ENCODE peak calls at places on chromosomes 6 and 20, in nine cellular contexts. U, T, E, D, A, W, P, Y and Z are unnamed samples.

GRCh38 chr20:39259808-39260207 is 297.7 kb downstream of the DHX35 start:
- DNase-seq in W (no peak), Y (no peak), E (no peak), P (no peak), A (no peak), D (no peak), U (no peak), T (no peak), Z (no peak)

GRCh38 chr6:3650959-3651697 is 100.4 kb downstream of the PXDC1 start:
- DNase-seq in A (no peak), U (no peak), T (no peak), E (no peak), P (no peak), Y (no peak), D (no peak), W (no peak), Z (no peak)

GRCh38 chr6:160146454-160147145 is 25.0 kb downstream of the SLC22A1 start:
- DNase-seq in T (no peak), Y (no peak), P (no peak), A (no peak), E (no peak), U (no peak), D (no peak), W (no peak), Z (no peak)

GRCh38 chr20:32505723-32506473 is 79.2 kb downstream of the NOL4L start:
- DNase-seq in Y (no peak), P (no peak), A (no peak), U (no peak), T (no peak), W (no peak), D (no peak), E (no peak), Z (no peak)

GRCh38 chr20:17617212-17617867 is 47.5 kb downstream of the DSTN start:
- DNase-seq in D (no peak), W (peak; percentile 76), E (no peak), Y (peak; percentile 46), P (peak; percentile 89), T (peak; percentile 78), A (no peak), U (peak; percentile 45), Z (peak; percentile 51)

GRCh38 chr6:13427346-13427745 is 60.1 kb downstream of the GFOD1 start:
- DNase-seq in U (no peak), P (no peak), A (no peak), Y (no peak), W (no peak), D (no peak), T (no peak), E (no peak), Z (no peak)

GRCh38 chr6:57262901-57263694 is 41.0 kb upstream of the RAB23 start:
- DNase-seq in E (no peak), T (no peak), D (peak; percentile 98), W (peak; percentile 65), U (peak; percentile 97), P (peak; percentile 78), Y (no peak), A (peak; percentile 84), Z (no peak)

GRCh38 chr20:3235661-3236324 is 3.2 kb downstream of the SLC4A11 start:
- DNase-seq in U (peak; percentile 36), A (no peak), Y (no peak), P (no peak), D (no peak), W (no peak), T (no peak), E (no peak), Z (peak; percentile 86)

GRCh38 chr20:45833030-45833882 is at the start of gene SNX21:
- DNase-seq in P (peak; percentile 96), U (peak; percentile 96), W (peak; percentile 89), T (peak; percentile 93), D (peak; percentile 92), A (peak; percentile 83), E (peak; percentile 84), Y (peak; percentile 81), Z (peak; percentile 83)

GRCh38 chr6:6696867-6697531 is 108.5 kb downstream of the LY86 start:
- DNase-seq in U (peak; percentile 78), Y (peak; percentile 87), A (no peak), W (no peak), P (no peak), E (no peak), T (peak; percentile 86), D (peak; percentile 72), Z (peak; percentile 82)

GRCh38 chr6:159655409-159655988 is 37.5 kb downstream of the SOD2 start:
- DNase-seq in U (no peak), A (no peak), E (no peak), Y (no peak), P (no peak), T (no peak), W (no peak), D (no peak), Z (no peak)

GRCh38 chr20:57043669-57044268 is 222.7 kb downstream of the BMP7 start:
- DNase-seq in W (no peak), E (no peak), D (no peak), Y (no peak), A (no peak), U (no peak), P (no peak), T (no peak), Z (no peak)

GRCh38 chr20:23295934-23296333 is 54.7 kb upstream of the NXT1 start:
- DNase-seq in A (no peak), P (no peak), Y (no peak), D (no peak), T (no peak), E (no peak), U (no peak), W (no peak), Z (no peak)

GRCh38 chr20:47274449-47275108 is 81.9 kb downstream of the ZMYND8 start:
- DNase-seq in Y (no peak), P (no peak), T (no peak), U (peak; percentile 98), W (no peak), D (peak; percentile 97), E (peak; percentile 82), A (peak; percentile 84), Z (peak; percentile 92)

GRCh38 chr20:1293641-1294379 is 27.7 kb downstream of the SNPH start:
- DNase-seq in W (no peak), P (no peak), Y (no peak), D (no peak), T (no peak), E (no peak), A (no peak), U (no peak), Z (no peak)

GRCh38 chr20:40532103-40532502 is 156.9 kb downstream of the MAFB start:
- DNase-seq in D (no peak), W (no peak), Y (no peak), T (no peak), P (no peak), E (no peak), A (no peak), U (peak; percentile 34), Z (peak; percentile 66)

GRCh38 chr20:35650632-35651031 is 14.1 kb downstream of the CPNE1 start:
- DNase-seq in Y (no peak), W (no peak), E (no peak), A (no peak), T (no peak), D (no peak), P (no peak), U (no peak), Z (no peak)

GRCh38 chr20:2804041-2804828 is 3.8 kb upstream of the CPXM1 start:
- DNase-seq in W (no peak), D (no peak), E (no peak), A (no peak), P (no peak), Y (no peak), U (no peak), T (no peak), Z (no peak)

GRCh38 chr6:50843842-50844241 is 25.2 kb downstream of the TFAP2B start:
- DNase-seq in T (no peak), W (no peak), Y (no peak), D (no peak), E (no peak), A (no peak), P (no peak), U (no peak), Z (peak; percentile 52)

GRCh38 chr6:68635706-68636513 is 828 bp downstream of the ADGRB3 start:
- DNase-seq in E (no peak), A (no peak), D (peak; percentile 30), P (no peak), T (peak; percentile 37), U (peak; percentile 53), W (peak; percentile 22), Y (no peak), Z (no peak)

GRCh38 chr20:48236001-48236400 is 450.7 kb upstream of the SULF2 start:
- DNase-seq in W (no peak), T (no peak), U (no peak), A (no peak), Y (no peak), E (no peak), P (no peak), D (no peak), Z (no peak)

GRCh38 chr20:63791497-63792156 is 39.4 kb downstream of the ZBTB46 start:
- DNase-seq in D (no peak), U (no peak), W (peak; percentile 72), Y (no peak), T (peak; percentile 82), A (no peak), P (no peak), E (no peak), Z (no peak)

GRCh38 chr6:29617782-29618557 is 15.0 kb downstream of the GABBR1 start:
- DNase-seq in E (no peak), T (no peak), D (no peak), A (no peak), Y (no peak), W (no peak), U (no peak), P (no peak), Z (no peak)
- TF ChIP-seq CTCF in E (no peak), T (no peak), D (peak; percentile 33), A (peak; percentile 2), Y (no peak), W (no peak), U (no peak), P (no peak), Z (no peak)

GRCh38 chr6:27092316-27092692 is 155.2 kb upstream of the PRSS16 start:
- DNase-seq in U (no peak), D (no peak), Y (no peak), T (no peak), E (no peak), W (no peak), P (no peak), A (no peak), Z (no peak)
- TF ChIP-seq CTCF in U (no peak), D (no peak), Y (no peak), T (no peak), E (no peak), W (no peak), P (no peak), A (no peak), Z (no peak)

DNA sequence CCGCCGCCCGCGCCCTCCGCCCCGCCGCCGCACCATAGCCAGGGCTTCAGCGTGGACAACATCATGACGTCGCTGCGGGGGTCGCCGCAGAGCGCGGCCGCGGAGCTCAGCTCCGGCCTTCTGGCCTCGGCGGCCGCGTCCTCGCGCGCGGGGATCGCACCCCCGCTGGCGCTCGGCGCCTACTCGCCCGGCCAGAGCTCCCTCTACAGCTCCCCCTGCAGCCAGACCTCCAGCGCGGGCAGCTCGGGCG is 1.5 kb downstream of the FOXC1 start:
- DNase-seq in U (peak; percentile 31), W (no peak), P (no peak), A (no peak), D (no peak), Y (no peak), T (no peak), E (no peak), Z (peak; percentile 38)
- TF ChIP-seq CTCF in U (no peak), W (no peak), P (no peak), A (peak; percentile 29), D (peak; percentile 2), Y (no peak), T (no peak), E (peak; percentile 26), Z (peak; percentile 26)

GRCh38 chr6:21426841-21427490 is 166.6 kb upstream of the SOX4 start:
- DNase-seq in W (no peak), E (no peak), Y (no peak), T (no peak), P (no peak), A (no peak), D (no peak), U (peak; percentile 36), Z (peak; percentile 9)
- TF ChIP-seq CTCF in W (no peak), E (no peak), Y (no peak), T (no peak), P (no peak), A (no peak), D (no peak), U (no peak), Z (no peak)